ENCODE peak calls at places on chromosomes 7 and 10, in four cellular contexts. I is psoas muscle, Q is DND-41, K is cardiac muscle cell. N is an unnamed sample. For H3K4me1, the result is how much of the 10 kb centered on the place peaks cover.

GRCh38 chr7:37289781-37290180 is 158.9 kb downstream of the ELMO1 start:
- DNase-seq in I (no peak), Q (no peak), K (no peak), N (no peak)

GRCh38 chr10:81876253-81876731 is 1.3 kb downstream of the NRG3 start:
- DNase-seq in I (no peak), Q (no peak), K (peak), N (no peak)

GRCh38 chr7:141541375-141541774 is 9.8 kb upstream of the AGK start:
- DNase-seq in I (no peak), Q (no peak), K (no peak), N (no peak)

GRCh38 chr7:152313879-152314604 is 121.8 kb downstream of the KMT2C start:
- DNase-seq in I (no peak), Q (no peak), K (peak), N (no peak)

GRCh38 chr10:94963901-94964300 is 25.4 kb downstream of the CYP2C9 start:
- DNase-seq in I (no peak), Q (no peak), K (peak), N (peak)

GRCh38 chr7:63030061-63030460 is 968.6 kb upstream of the ZNF722 start:
- DNase-seq in I (no peak), Q (no peak), K (no peak), N (no peak)

GRCh38 chr7:28354601-28355062 is 57.7 kb upstream of the CREB5 start:
- DNase-seq in I (no peak), Q (no peak), K (no peak), N (no peak)

GRCh38 chr7:27148031-27148775 is 629 bp upstream of the HOXA6 start:
- DNase-seq in I (peak), Q (no peak), K (no peak), N (no peak)

GRCh38 chr7:28355553-28356319 is 56.6 kb upstream of the CREB5 start:
- DNase-seq in I (no peak), Q (no peak), K (no peak), N (no peak)

GRCh38 chr10:110511734-110512449 is 14.2 kb downstream of the DUSP5 start:
- DNase-seq in I (no peak), Q (no peak), K (no peak), N (no peak)

GRCh38 chr7:2158331-2159175 is 74.2 kb downstream of the MAD1L1 start:
- DNase-seq in I (peak), Q (no peak), K (no peak), N (no peak)

GRCh38 chr10:105585753-105586152 is 944.7 kb downstream of the SORCS3 start:
- DNase-seq in I (no peak), Q (no peak), K (no peak), N (no peak)

GRCh38 chr10:34736976-34737771 is 77.9 kb downstream of the PARD3 start:
- DNase-seq in I (no peak), Q (no peak), K (no peak), N (no peak)

GRCh38 chr7:28389504-28390385 is 22.6 kb upstream of the CREB5 start:
- DNase-seq in I (no peak), Q (no peak), K (peak), N (peak)

GRCh38 chr7:55193245-55193644 is 171.9 kb upstream of the LANCL2 start:
- DNase-seq in I (no peak), Q (no peak), K (no peak), N (no peak)

GRCh38 chr7:17939111-17939669 is 1.1 kb downstream of the SNX13 start:
- DNase-seq in I (no peak), Q (no peak), K (no peak), N (no peak)

GRCh38 chr7:69844264-69844868 is 246.1 kb downstream of the AUTS2 start:
- DNase-seq in I (no peak), Q (no peak), K (no peak), N (no peak)

GRCh38 chr7:69840248-69840647 is 242.0 kb downstream of the AUTS2 start:
- DNase-seq in I (no peak), Q (no peak), K (no peak), N (no peak)

GRCh38 chr7:69845721-69846495 is 247.6 kb downstream of the AUTS2 start:
- DNase-seq in I (no peak), Q (no peak), K (no peak), N (no peak)

GRCh38 chr7:69839782-69840181 is 241.5 kb downstream of the AUTS2 start:
- DNase-seq in I (no peak), Q (no peak), K (no peak), N (no peak)

DNA sequence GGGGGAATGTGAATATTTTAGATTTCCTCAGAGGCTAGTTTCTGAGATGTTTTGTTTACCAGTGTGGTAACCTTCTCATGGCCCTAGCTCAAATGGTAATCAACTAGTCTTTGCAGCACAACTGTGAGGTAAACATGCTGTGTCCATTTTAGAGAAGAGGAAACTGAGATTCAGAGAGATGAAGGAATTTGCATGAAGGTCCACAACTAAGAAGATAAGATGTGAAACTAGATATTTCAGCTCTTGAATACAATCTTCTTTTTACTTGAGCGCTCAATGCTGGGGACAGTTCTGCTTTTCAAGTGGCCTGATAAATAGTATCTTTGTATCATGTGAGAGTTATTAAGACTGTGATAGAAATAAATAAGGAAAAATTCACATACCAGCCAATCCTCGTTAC is 245.4 kb downstream of the AUTS2 start:
- DNase-seq in I (no peak), Q (no peak), K (no peak), N (no peak)
- H3K4me1 ChIP-seq in I (under half), Q (under half), K (under half), N (under half)

DNA sequence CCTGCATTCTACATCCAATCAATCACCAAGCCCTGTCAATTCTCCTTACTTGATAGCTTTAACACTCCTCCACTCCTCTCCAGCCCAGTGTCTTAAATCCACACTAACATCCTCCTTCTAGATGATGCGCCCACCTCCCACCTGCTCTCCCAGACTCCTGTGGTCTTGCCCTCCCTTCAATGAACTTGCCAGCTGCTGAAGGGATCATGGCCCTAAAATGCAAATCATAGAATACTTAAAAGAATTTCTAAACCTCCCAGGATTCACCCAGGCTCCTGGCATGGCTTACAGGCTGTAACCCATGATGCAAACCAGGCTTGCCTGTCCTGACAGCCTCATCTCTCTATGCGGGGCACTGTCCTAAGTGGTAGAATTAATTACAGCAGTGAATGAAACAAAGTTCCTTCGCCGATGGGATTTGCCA is 43.6 kb downstream of the SYPL1 start:
- DNase-seq in I (no peak), Q (no peak), K (no peak), N (no peak)
- H3K4me1 ChIP-seq in I (under half), Q (half or more), K (under half), N (under half)

GRCh38 chr7:131105294-131105802 is 222.3 kb upstream of the MKLN1 start:
- DNase-seq in I (no peak), Q (no peak), K (peak), N (no peak)

GRCh38 chr7:131104611-131105293 is 222.9 kb upstream of the MKLN1 start:
- DNase-seq in I (no peak), Q (peak), K (no peak), N (peak)

GRCh38 chr7:131105803-131106680 is 221.6 kb upstream of the MKLN1 start:
- DNase-seq in I (peak), Q (peak), K (peak), N (peak)

GRCh38 chr7:131106681-131107342 is 220.9 kb upstream of the MKLN1 start:
- DNase-seq in I (peak), Q (peak), K (peak), N (peak)

GRCh38 chr7:131103997-131104396 is 223.7 kb upstream of the MKLN1 start:
- DNase-seq in I (no peak), Q (no peak), K (no peak), N (no peak)
- H3K4me1 ChIP-seq in I (half or more), Q (under half), K (under half), N (half or more)

GRCh38 chr7:131010714-131011436 is 276.9 kb upstream of the KLF14 start:
- DNase-seq in I (no peak), Q (no peak), K (no peak), N (peak)
- H3K4me1 ChIP-seq in I (half or more), Q (half or more), K (under half), N (half or more)

GRCh38 chr10:612696-613095 is 76.8 kb downstream of the DIP2C start:
- DNase-seq in I (no peak), Q (no peak), K (no peak), N (no peak)
- H3K4me1 ChIP-seq in I (half or more), Q (under half), K (under half), N (under half)

DNA sequence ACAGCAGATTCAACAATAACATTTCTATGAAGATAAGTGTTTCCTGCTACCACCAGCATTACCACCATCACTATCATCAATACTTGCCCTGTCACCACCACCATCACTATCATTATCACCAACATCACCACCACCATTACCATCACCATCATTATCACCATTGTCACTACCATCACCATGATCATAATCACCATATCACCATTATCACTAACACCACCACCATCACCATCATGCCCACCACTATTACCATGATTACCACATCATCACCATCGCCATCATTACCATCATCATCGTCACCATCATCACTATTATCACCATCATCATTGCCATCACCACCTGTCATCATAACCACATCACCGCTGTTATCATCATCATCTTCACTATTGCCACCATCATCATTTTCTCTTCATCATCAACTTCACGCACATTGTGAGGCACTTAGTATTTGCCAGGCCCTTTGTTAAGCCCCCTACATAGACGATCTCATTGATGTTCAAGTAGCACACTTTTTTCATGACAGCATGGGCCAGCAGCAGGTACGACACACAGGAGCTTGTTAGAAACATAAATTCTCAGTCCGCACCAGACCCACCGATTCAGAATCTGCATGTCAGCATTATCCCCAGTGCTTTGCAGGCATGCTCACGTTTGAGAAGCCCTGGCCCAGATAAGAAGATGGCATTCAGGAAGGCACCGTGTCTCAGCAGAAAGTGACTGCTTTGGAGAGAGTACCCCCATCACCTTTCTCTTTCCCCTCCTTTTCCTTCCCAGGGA is 161.1 kb downstream of the ADAM12 start:
- DNase-seq in I (no peak), Q (no peak), K (no peak), N (no peak)
- H3K4me1 ChIP-seq in I (under half), Q (under half), K (under half), N (under half)